ENCODE peak calls at places on chromosomes 12 and 14, in ten cellular contexts. L is thyroid gland, F is fibroblast of the aortic adventitia, Y is amygdala, C is NCI-H1436 treated with DMSO at 0.1 percent for 48 hours, J is HS-5, W is GM03348, S is GM23248, T is HEK293T, M is NCI-H510A treated with DMSO at 0.1 percent for 48 hours. U is an unnamed sample.

GRCh38 chr12:78703820-78704525 is 160.6 kb upstream of the SYT1 start:
- DNase-seq in S (peak; percentile 90), W (peak; percentile 61), J (peak; percentile 86), T (no peak), F (peak; percentile 85), M (no peak), Y (no peak), L (no peak), C (no peak), U (no peak)

GRCh38 chr14:100778951-100779690 is 46.8 kb upstream of the MEG3 start:
- DNase-seq in C (no peak), J (no peak), Y (no peak), S (peak; percentile 10), F (no peak), L (no peak), M (no peak), T (no peak), W (no peak), U (no peak)

GRCh38 chr14:21802441-21802840 is 128.8 kb upstream of the OR4E1 start:
- DNase-seq in T (no peak), M (no peak), S (no peak), Y (no peak), F (no peak), W (no peak), J (no peak), C (no peak), L (no peak), U (no peak)

GRCh38 chr12:46209914-46210834 is 58.7 kb downstream of the SLC38A1 start:
- DNase-seq in C (peak; percentile 69), W (no peak), L (peak; percentile 81), S (no peak), T (no peak), F (peak; percentile 49), J (no peak), M (peak; percentile 93), Y (no peak), U (peak; percentile 64)

GRCh38 chr14:51211149-51211548 is 28.9 kb upstream of the TMX1 start:
- DNase-seq in F (peak; percentile 26), T (no peak), C (peak; percentile 23), S (peak; percentile 26), Y (no peak), L (peak; percentile 26), M (peak; percentile 78), J (no peak), W (no peak), U (no peak)

GRCh38 chr12:119843100-119843499 is 34.0 kb downstream of the CIT start:
- DNase-seq in F (peak; percentile 67), L (peak; percentile 65), J (no peak), M (no peak), Y (no peak), T (no peak), W (no peak), C (no peak), S (peak; percentile 47), U (no peak)

GRCh38 chr14:51738754-51739153 is 87.0 kb downstream of the FRMD6 start:
- DNase-seq in S (no peak), T (peak; percentile 59), C (no peak), Y (no peak), M (no peak), J (no peak), W (no peak), L (no peak), F (no peak), U (no peak)

GRCh38 chr12:52221912-52222457 is 11.1 kb upstream of the KRT7 start:
- DNase-seq in T (peak; percentile 57), C (no peak), M (no peak), W (no peak), F (no peak), Y (peak; percentile 65), L (peak; percentile 71), J (peak; percentile 45), S (peak; percentile 89), U (peak; percentile 35)

GRCh38 chr12:93541578-93542217 is 30.8 kb upstream of the SOCS2 start:
- DNase-seq in L (peak; percentile 47), Y (no peak), J (no peak), F (no peak), W (no peak), C (no peak), M (no peak), T (no peak), S (no peak), U (no peak)

GRCh38 chr12:132430838-132431826 is 58.8 kb upstream of the FBRSL1 start:
- DNase-seq in L (no peak), F (no peak), Y (no peak), M (no peak), J (no peak), W (no peak), C (no peak), S (no peak), T (no peak), U (no peak)

GRCh38 chr14:95458459-95458858 is 58.0 kb downstream of the SYNE3 start:
- DNase-seq in J (no peak), L (no peak), M (no peak), Y (no peak), C (no peak), W (no peak), S (no peak), T (no peak), F (no peak), U (no peak)

GRCh38 chr12:63909746-63910145 is 65.2 kb downstream of the SRGAP1 start:
- DNase-seq in J (no peak), S (no peak), T (no peak), C (no peak), W (no peak), L (no peak), M (no peak), Y (no peak), F (no peak), U (no peak)

GRCh38 chr12:43758247-43758727 is 303 bp downstream of the PUS7L start:
- DNase-seq in C (no peak), T (peak; percentile 36), L (peak; percentile 50), W (peak; percentile 63), S (peak; percentile 71), Y (peak; percentile 61), J (no peak), M (peak; percentile 69), F (peak; percentile 31), U (peak; percentile 8)

GRCh38 chr12:31118347-31118830 is 44.7 kb downstream of the DDX11 start:
- DNase-seq in T (peak; percentile 68), M (no peak), W (no peak), J (no peak), L (no peak), C (peak; percentile 8), S (no peak), Y (no peak), F (no peak), U (peak; percentile 5)

GRCh38 chr12:130849561-130850417 is 10.7 kb upstream of the STX2 start:
- DNase-seq in C (no peak), Y (no peak), M (no peak), W (no peak), L (peak; percentile 62), F (no peak), J (no peak), T (no peak), S (no peak), U (no peak)

GRCh38 chr12:57380300-57380699 is 50.5 kb downstream of the R3HDM2 start:
- DNase-seq in L (no peak), J (no peak), S (no peak), C (no peak), F (no peak), M (no peak), T (no peak), W (no peak), Y (no peak), U (no peak)

GRCh38 chr14:21205026-21205677 is 49.3 kb upstream of the OR5AU1 start:
- DNase-seq in C (no peak), W (no peak), L (no peak), Y (no peak), T (no peak), F (no peak), S (no peak), J (no peak), M (no peak), U (no peak)

GRCh38 chr12:92899388-92900001 is 29.6 kb downstream of the EEA1 start:
- DNase-seq in W (peak; percentile 87), T (no peak), J (peak; percentile 99), L (peak; percentile 54), M (no peak), C (no peak), F (peak; percentile 100), Y (peak; percentile 8), S (peak; percentile 98), U (no peak)

GRCh38 chr12:93832126-93832525 is 155.0 kb downstream of the CRADD start:
- DNase-seq in W (no peak), S (peak; percentile 32), F (no peak), C (no peak), L (no peak), Y (no peak), T (no peak), M (no peak), J (no peak), U (no peak)

GRCh38 chr12:51678086-51678724 is 87.2 kb downstream of the SCN8A start:
- DNase-seq in L (peak; percentile 3), M (peak; percentile 58), C (peak; percentile 21), Y (no peak), F (peak; percentile 55), W (peak; percentile 69), J (no peak), S (peak; percentile 70), T (peak; percentile 73), U (peak; percentile 47)

GRCh38 chr14:39731912-39732311 is 299.7 kb upstream of the FBXO33 start:
- DNase-seq in J (no peak), M (no peak), L (no peak), C (no peak), F (no peak), S (no peak), W (no peak), Y (no peak), T (no peak), U (peak; percentile 37)

GRCh38 chr12:50338920-50339319 is 55.6 kb upstream of the LIMA1 start:
- DNase-seq in F (no peak), T (no peak), M (no peak), L (no peak), J (no peak), Y (no peak), C (no peak), S (no peak), W (no peak), U (no peak)

GRCh38 chr12:83958997-83959396 is 953.6 kb downstream of the SLC6A15 start:
- DNase-seq in F (no peak), J (peak; percentile 19), W (no peak), Y (no peak), C (no peak), S (peak; percentile 2), L (no peak), M (no peak), T (no peak), U (no peak)

GRCh38 chr12:130366159-130366558 is 28.5 kb downstream of the PIWIL1 start:
- DNase-seq in S (no peak), M (no peak), T (no peak), F (no peak), Y (no peak), C (no peak), J (no peak), L (peak; percentile 61), W (no peak), U (no peak)

GRCh38 chr12:18139989-18140596 is 50.1 kb upstream of the RERGL start:
- DNase-seq in C (no peak), W (peak; percentile 21), M (peak; percentile 78), L (no peak), F (peak; percentile 73), S (peak; percentile 59), Y (no peak), T (peak; percentile 8), J (peak; percentile 26), U (peak; percentile 14)

GRCh38 chr12:124347805-124348658 is 53.1 kb downstream of the RFLNA start:
- DNase-seq in C (no peak), T (peak; percentile 22), F (no peak), Y (no peak), M (no peak), S (peak; percentile 26), J (no peak), L (no peak), W (peak; percentile 49), U (no peak)

GRCh38 chr12:27995406-27995805 is 22.9 kb upstream of the PTHLH start:
- DNase-seq in F (no peak), C (no peak), S (no peak), J (no peak), W (no peak), T (no peak), Y (no peak), M (no peak), L (no peak), U (no peak)

GRCh38 chr14:36221097-36221496 is 44.6 kb upstream of the PTCSC3 start:
- DNase-seq in T (no peak), S (no peak), M (no peak), L (no peak), W (no peak), Y (peak; percentile 24), F (no peak), J (no peak), C (no peak), U (no peak)